ENCODE peak calls at places on chromosomes 13 and 19, in seven cellular contexts. H is lung; I is cardiac fibroblast; R is GM13977; F is ACHN; P is kidney glomerular epithelial cell; Q is CD8-positive, alpha-beta memory T cell. S is an unnamed sample.

GRCh38 chr19:16714702-16715294 is 4.8 kb upstream of the NWD1 start:
- DNase-seq in I (peak), Q (peak), R (peak), F (peak), P (peak), H (peak), S (no peak)

GRCh38 chr13:48738261-48738755 is 84.6 kb downstream of the CYSLTR2 start:
- DNase-seq in P (no peak), R (no peak), H (no peak), I (no peak), Q (no peak), F (no peak), S (no peak)

GRCh38 chr19:39390460-39390758 is 497 bp downstream of the PAF1 start:
- DNase-seq in F (peak), R (no peak), P (no peak), I (no peak), H (peak), Q (peak), S (no peak)

GRCh38 chr13:111587249-111587648 is 266.8 kb downstream of the TEX29 start:
- DNase-seq in Q (no peak), P (no peak), H (no peak), R (no peak), I (no peak), F (no peak), S (no peak)

GRCh38 chr19:4233282-4233853 is 4.0 kb downstream of the EBI3 start:
- DNase-seq in F (peak), R (peak), H (peak), Q (peak), P (peak), I (peak), S (no peak)

GRCh38 chr13:111282425-111282824 is 38.0 kb upstream of the TEX29 start:
- DNase-seq in F (no peak), R (no peak), P (no peak), Q (no peak), I (no peak), H (no peak), S (no peak)

GRCh38 chr13:105083986-105084385 is 1451.5 kb downstream of the EFNB2 start:
- DNase-seq in P (no peak), F (no peak), Q (no peak), I (no peak), H (no peak), R (no peak), S (no peak)

GRCh38 chr19:416416-416815 is 7.5 kb upstream of the C2CD4C start:
- DNase-seq in R (no peak), F (no peak), P (no peak), Q (peak), H (no peak), I (no peak), S (no peak)

GRCh38 chr13:41546372-41547252 is 89.3 kb downstream of the RGCC start:
- DNase-seq in F (peak), I (no peak), R (peak), P (peak), Q (no peak), H (no peak), S (no peak)

GRCh38 chr19:57506163-57506562 is 6.4 kb downstream of the ZNF773 start:
- DNase-seq in P (no peak), Q (no peak), H (no peak), F (no peak), I (no peak), R (no peak), S (no peak)

GRCh38 chr13:44368062-44368591 is 5.5 kb upstream of the SERP2 start:
- DNase-seq in Q (no peak), F (no peak), P (no peak), R (no peak), H (no peak), I (no peak), S (peak)

GRCh38 chr19:572891-573825 is 762 bp downstream of the BSG start:
- DNase-seq in P (no peak), I (peak), R (peak), Q (peak), F (peak), H (peak), S (no peak)

GRCh38 chr19:6086081-6086858 is 24.0 kb downstream of the RFX2 start:
- DNase-seq in I (peak), H (no peak), Q (no peak), R (no peak), P (no peak), F (no peak), S (no peak)

GRCh38 chr19:47095707-47096704 is 17.6 kb downstream of the ZC3H4 start:
- DNase-seq in H (peak), I (no peak), R (no peak), F (no peak), P (no peak), Q (no peak), S (no peak)

GRCh38 chr13:33230178-33230881 is 55.2 kb downstream of the STARD13 start:
- DNase-seq in R (no peak), H (no peak), P (no peak), Q (no peak), F (no peak), I (peak), S (no peak)

GRCh38 chr19:6948884-6949283 is 61.5 kb downstream of the ADGRE1 start:
- DNase-seq in I (no peak), P (no peak), R (no peak), F (no peak), H (no peak), Q (no peak), S (no peak)

GRCh38 chr19:53877361-53877766 is 4.6 kb upstream of the PRKCG start:
- DNase-seq in I (peak), P (peak), R (no peak), F (no peak), Q (no peak), H (no peak), S (no peak)

GRCh38 chr19:44948763-44949374 is 3.0 kb downstream of the APOC2 start:
- DNase-seq in Q (no peak), I (no peak), H (no peak), P (no peak), F (no peak), R (no peak), S (no peak)

GRCh38 chr19:50703915-50704548 is 15.6 kb downstream of the SHANK1 start:
- DNase-seq in Q (no peak), I (no peak), P (no peak), R (no peak), H (no peak), F (no peak), S (no peak)

GRCh38 chr13:111893607-111894443 is 173.1 kb upstream of the SOX1 start:
- DNase-seq in H (no peak), R (no peak), F (no peak), P (no peak), I (no peak), Q (no peak), S (no peak)

GRCh38 chr13:42396901-42397670 is 125.1 kb downstream of the AKAP11 start:
- DNase-seq in H (no peak), P (no peak), F (no peak), R (no peak), I (no peak), Q (no peak), S (no peak)

GRCh38 chr19:29660835-29661234 is 4.4 kb upstream of the PLEKHF1 start:
- DNase-seq in R (no peak), Q (no peak), I (peak), P (no peak), H (no peak), F (no peak), S (no peak)

GRCh38 chr13:83216521-83217245 is 665.6 kb downstream of the SLITRK1 start:
- DNase-seq in I (no peak), Q (no peak), P (no peak), H (no peak), R (no peak), F (no peak), S (no peak)

GRCh38 chr19:51702103-51702753 is 9.1 kb downstream of the SPACA6 start:
- DNase-seq in R (no peak), P (no peak), Q (peak), H (peak), F (no peak), I (peak), S (no peak)

GRCh38 chr19:56314584-56315075 is at the start of gene ZSCAN5A:
- DNase-seq in H (peak), P (peak), F (peak), R (peak), I (peak), Q (peak), S (peak)

GRCh38 chr13:83943530-83944279 is 61.4 kb upstream of the SLITRK1 start:
- DNase-seq in P (no peak), I (no peak), H (no peak), F (no peak), R (no peak), Q (no peak), S (no peak)

GRCh38 chr13:23794267-23795161 is 94.7 kb downstream of the MIPEP start:
- DNase-seq in R (peak), F (peak), Q (no peak), H (no peak), I (peak), P (peak), S (peak)

GRCh38 chr19:35307990-35308389 is 16.0 kb downstream of the MAG start:
- DNase-seq in P (no peak), R (no peak), F (no peak), H (no peak), I (no peak), Q (no peak), S (no peak)